ENCODE peak calls at places on chromosomes 5 and 9, in nine cellular contexts. M is GM23338; S is OCI-LY7; P is stimulated activated naive B cell treated with anti-CD40 and anti-IgM and Interleukin-4, amounts not matched to agents 10 μg/mL and 1 μg/mL and 100 μg/mL, for 72 hours; N is caudate nucleus; G is stromal cell of bone marrow; I is stimulated activated CD8-positive, alpha-beta memory T cell treated with anti-CD3 and anti-CD28 coated beads, Interleukin-7, amount 100 ng/mL, for 1 hour; W is GM10248; O is CD8-positive, alpha-beta T cell. T is an unnamed sample.

GRCh38 chr5:158676642-158677489 is 422.9 kb downstream of the EBF1 start:
- DNase-seq in M (peak), S (peak), P (peak), N (no peak), G (no peak), I (no peak), W (no peak), O (no peak), T (peak)

GRCh38 chr9:95268681-95269080 is 48.8 kb downstream of the FANCC start:
- DNase-seq in M (peak), S (peak), P (no peak), N (no peak), G (peak), I (no peak), W (no peak), O (no peak), T (peak)

GRCh38 chr5:59422026-59422941 is 471.2 kb downstream of the PDE4D start:
- DNase-seq in M (no peak), S (no peak), P (no peak), N (no peak), G (no peak), I (no peak), W (no peak), O (no peak), T (no peak)

GRCh38 chr5:149404746-149405549 is 25.9 kb upstream of the IL17B start:
- DNase-seq in M (no peak), S (no peak), P (no peak), N (no peak), G (peak), I (no peak), W (no peak), O (no peak), T (peak)

GRCh38 chr5:158135682-158136176 is 276.8 kb upstream of the CLINT1 start:
- DNase-seq in M (peak), S (no peak), P (no peak), N (no peak), G (peak), I (no peak), W (no peak), O (no peak), T (peak)

GRCh38 chr9:130845901-130846381 is 10.9 kb downstream of the ABL1 start:
- DNase-seq in M (no peak), S (no peak), P (no peak), N (no peak), G (no peak), I (no peak), W (no peak), O (no peak), T (no peak)

GRCh38 chr9:126974604-126975003 is 60.0 kb downstream of the RALGPS1 start:
- DNase-seq in M (no peak), S (no peak), P (no peak), N (no peak), G (no peak), I (no peak), W (no peak), O (no peak), T (no peak)

GRCh38 chr9:125074976-125075375 is 68.4 kb downstream of the SCAI start:
- DNase-seq in M (no peak), S (no peak), P (no peak), N (no peak), G (no peak), I (no peak), W (no peak), O (no peak), T (no peak)

GRCh38 chr9:21023861-21024260 is 7.6 kb downstream of the HACD4 start:
- DNase-seq in M (no peak), S (no peak), P (no peak), N (no peak), G (no peak), I (no peak), W (no peak), O (no peak), T (no peak)

GRCh38 chr5:179409806-179410205 is 64.5 kb upstream of the ADAMTS2 start:
- DNase-seq in M (no peak), S (no peak), P (no peak), N (no peak), G (no peak), I (no peak), W (no peak), O (no peak), T (no peak)

GRCh38 chr5:148993283-148993936 is 69.5 kb downstream of the SH3TC2 start:
- DNase-seq in M (no peak), S (no peak), P (no peak), N (no peak), G (no peak), I (no peak), W (no peak), O (no peak), T (no peak)

GRCh38 chr5:38462972-38463633 is 93.3 kb downstream of the LIFR start:
- DNase-seq in M (no peak), S (no peak), P (no peak), N (no peak), G (no peak), I (no peak), W (no peak), O (no peak), T (no peak)

GRCh38 chr5:154365823-154366222 is 80.0 kb upstream of the SAP30L start:
- DNase-seq in M (no peak), S (no peak), P (no peak), N (no peak), G (no peak), I (no peak), W (no peak), O (no peak), T (no peak)

GRCh38 chr9:6354072-6354686 is 26.0 kb downstream of the TPD52L3 start:
- DNase-seq in M (peak), S (peak), P (peak), N (no peak), G (peak), I (peak), W (peak), O (peak), T (peak)

GRCh38 chr5:167821096-167821590 is 470.3 kb upstream of the WWC1 start:
- DNase-seq in M (no peak), S (no peak), P (no peak), N (no peak), G (no peak), I (no peak), W (no peak), O (no peak), T (no peak)

GRCh38 chr9:122213589-122214413 is 15.0 kb downstream of the LHX6 start:
- DNase-seq in M (peak), S (peak), P (peak), N (no peak), G (no peak), I (peak), W (peak), O (peak), T (peak)

GRCh38 chr5:36740259-36740898 is 134.0 kb downstream of the SLC1A3 start:
- DNase-seq in M (no peak), S (no peak), P (no peak), N (no peak), G (no peak), I (no peak), W (no peak), O (no peak), T (no peak)

GRCh38 chr5:67094476-67095300 is 101.9 kb downstream of the CD180 start:
- DNase-seq in M (peak), S (no peak), P (no peak), N (no peak), G (peak), I (no peak), W (no peak), O (no peak), T (peak)

GRCh38 chr5:115875447-115875846 is 33.7 kb downstream of the AP3S1 start:
- DNase-seq in M (peak), S (no peak), P (no peak), N (no peak), G (no peak), I (no peak), W (no peak), O (no peak), T (peak)

GRCh38 chr9:130237763-130238524 is 27.6 kb upstream of the HMCN2 start:
- DNase-seq in M (peak), S (no peak), P (no peak), N (no peak), G (no peak), I (no peak), W (no peak), O (no peak), T (no peak)

GRCh38 chr9:562330-562729 is 279.2 kb upstream of the DMRT1 start:
- DNase-seq in M (no peak), S (no peak), P (no peak), N (no peak), G (no peak), I (no peak), W (no peak), O (no peak), T (no peak)

GRCh38 chr9:1870915-1871314 is 144.2 kb upstream of the SMARCA2 start:
- DNase-seq in M (no peak), S (no peak), P (no peak), N (no peak), G (no peak), I (no peak), W (no peak), O (no peak), T (no peak)

GRCh38 chr5:175728885-175729828 is 71.3 kb downstream of the HRH2 start:
- DNase-seq in M (peak), S (no peak), P (no peak), N (no peak), G (no peak), I (no peak), W (no peak), O (no peak), T (peak)